ENCODE peak calls at places on chromosomes 2 and 18, in ten cellular contexts. M is A549, A is sigmoid colon, Y is K562, W is stomach, O is ovary, B is SK-N-SH, T is H1, X is tibial nerve, L is suprapubic skin. H is an unnamed sample.

GRCh38 chr2:24819442-24820174 is 26.4 kb downstream of the CENPO start:
- DNase-seq in M (no peak), A (peak), Y (no peak), W (peak), O (no peak), B (peak), T (peak), X (no peak), L (no peak), H (no peak)

GRCh38 chr18:34965108-34965507 is 76.1 kb upstream of the MAPRE2 start:
- DNase-seq in M (no peak), A (no peak), Y (no peak), W (no peak), O (no peak), B (peak), T (no peak), X (no peak), L (no peak), H (no peak)

GRCh38 chr2:121519732-121520640 is 10.7 kb upstream of the RNU4ATAC start:
- DNase-seq in M (no peak), A (no peak), Y (no peak), W (no peak), O (no peak), B (no peak), T (no peak), X (peak), L (no peak), H (no peak)

GRCh38 chr2:239787651-239788050 is 237.5 kb downstream of the NDUFA10 start:
- DNase-seq in M (no peak), A (no peak), Y (no peak), W (no peak), O (no peak), B (no peak), T (peak), X (no peak), L (no peak), H (peak)

GRCh38 chr18:3982541-3982940 is 472.6 kb downstream of the DLGAP1 start:
- DNase-seq in M (no peak), A (no peak), Y (no peak), W (no peak), O (no peak), B (no peak), T (no peak), X (no peak), L (no peak), H (no peak)

GRCh38 chr2:190780594-190780993 is 100.0 kb upstream of the GLS start:
- DNase-seq in M (no peak), A (no peak), Y (no peak), W (no peak), O (no peak), B (no peak), T (no peak), X (no peak), L (no peak), H (no peak)

GRCh38 chr18:61676763-61677434 is 215.9 kb downstream of the RNF152 start:
- DNase-seq in M (no peak), A (no peak), Y (no peak), W (no peak), O (no peak), B (no peak), T (no peak), X (no peak), L (no peak), H (no peak)

GRCh38 chr2:109031481-109032228 is 42.6 kb upstream of the EDAR start:
- DNase-seq in M (peak), A (no peak), Y (peak), W (peak), O (peak), B (peak), T (peak), X (no peak), L (peak), H (peak)

GRCh38 chr2:42045956-42046748 is 1.7 kb upstream of the PKDCC start:
- DNase-seq in M (no peak), A (no peak), Y (no peak), W (no peak), O (no peak), B (peak), T (no peak), X (no peak), L (no peak), H (no peak)

GRCh38 chr18:24368749-24369148 is 28.9 kb downstream of the OSBPL1A start:
- DNase-seq in M (no peak), A (no peak), Y (no peak), W (no peak), O (no peak), B (no peak), T (no peak), X (no peak), L (no peak), H (no peak)

GRCh38 chr2:15975676-15976075 is 35.3 kb downstream of the MYCN start:
- DNase-seq in M (no peak), A (no peak), Y (no peak), W (no peak), O (no peak), B (no peak), T (no peak), X (no peak), L (no peak), H (no peak)

GRCh38 chr2:15974203-15974452 is 33.8 kb downstream of the MYCN start:
- DNase-seq in M (no peak), A (no peak), Y (no peak), W (no peak), O (no peak), B (no peak), T (no peak), X (no peak), L (no peak), H (no peak)

GRCh38 chr2:15974565-15975260 is 34.4 kb downstream of the MYCN start:
- DNase-seq in M (no peak), A (no peak), Y (no peak), W (no peak), O (no peak), B (no peak), T (no peak), X (no peak), L (no peak), H (no peak)

GRCh38 chr2:15975261-15975600 is 34.9 kb downstream of the MYCN start:
- DNase-seq in M (no peak), A (no peak), Y (no peak), W (no peak), O (no peak), B (no peak), T (no peak), X (no peak), L (no peak), H (no peak)

DNA sequence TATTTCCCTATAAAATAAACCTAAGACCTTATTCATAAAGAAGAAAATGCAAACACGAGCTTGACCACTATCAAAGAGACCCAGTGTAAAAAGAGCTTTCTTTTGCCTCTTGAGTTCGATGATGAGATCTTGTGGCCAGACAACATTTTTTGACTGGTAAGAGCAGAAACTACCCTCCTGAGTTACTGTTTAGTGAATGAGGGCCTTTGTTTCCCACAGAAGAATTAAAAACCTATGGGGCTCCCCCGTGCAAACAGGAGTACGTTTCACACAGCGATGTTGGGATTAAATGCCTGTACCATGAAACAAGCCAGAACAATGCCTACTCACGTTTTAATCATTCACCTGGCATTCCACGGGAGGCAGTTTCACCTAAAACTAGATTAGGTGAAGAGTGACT is 36.0 kb downstream of the MYCN start:
- DNase-seq in M (no peak), A (no peak), Y (no peak), W (no peak), O (no peak), B (no peak), T (no peak), X (no peak), L (no peak), H (no peak)
- TF ChIP-seq EP300 in M (no peak), A (no peak), Y (no peak), W (no peak), O (no peak), B (no peak), T (no peak), X (no peak), L (no peak), H (no peak)

GRCh38 chr2:240884745-240885144 is 11.2 kb downstream of the MAB21L4 start:
- DNase-seq in M (no peak), A (no peak), Y (no peak), W (no peak), O (no peak), B (no peak), T (no peak), X (no peak), L (no peak), H (no peak)

GRCh38 chr2:240881913-240882312 is 13.3 kb downstream of the AGXT start:
- DNase-seq in M (no peak), A (no peak), Y (no peak), W (no peak), O (no peak), B (no peak), T (no peak), X (no peak), L (no peak), H (no peak)

GRCh38 chr2:240885566-240885965 is 10.4 kb downstream of the MAB21L4 start:
- DNase-seq in M (no peak), A (no peak), Y (no peak), W (no peak), O (peak), B (no peak), T (no peak), X (no peak), L (no peak), H (no peak)

GRCh38 chr2:240885980-240886565 is 9.9 kb downstream of the MAB21L4 start:
- DNase-seq in M (no peak), A (no peak), Y (no peak), W (no peak), O (no peak), B (no peak), T (no peak), X (no peak), L (no peak), H (no peak)

DNA sequence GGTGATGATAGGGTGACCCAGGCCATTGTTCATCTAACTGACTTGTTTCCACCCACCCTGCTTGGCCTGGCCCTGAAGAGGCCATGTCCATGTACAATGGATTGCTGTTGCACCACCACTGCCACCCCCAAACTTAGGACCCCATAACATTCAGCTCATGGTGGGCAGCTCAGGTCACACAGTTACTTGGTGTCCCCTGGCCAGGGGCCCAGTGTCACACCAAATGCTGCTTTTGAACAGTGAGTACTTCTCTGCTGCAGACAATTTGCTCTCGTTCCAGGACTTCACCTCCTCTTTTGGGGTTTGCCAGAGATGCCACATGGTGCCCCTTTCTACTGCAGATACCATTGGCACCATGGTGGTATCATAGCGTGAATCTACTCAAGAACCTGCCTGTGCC is 11.7 kb downstream of the MAB21L4 start:
- DNase-seq in M (no peak), A (no peak), Y (no peak), W (no peak), O (no peak), B (no peak), T (no peak), X (no peak), L (no peak), H (no peak)
- TF ChIP-seq EP300 in M (no peak), A (no peak), Y (no peak), W (no peak), O (no peak), B (no peak), T (no peak), X (no peak), L (no peak), H (no peak)

GRCh38 chr18:50880108-50880465 is 1.2 kb downstream of the ME2 start:
- DNase-seq in M (no peak), A (no peak), Y (no peak), W (no peak), O (no peak), B (peak), T (no peak), X (no peak), L (no peak), H (no peak)

GRCh38 chr18:50878345-50879301 is at the start of gene ME2:
- DNase-seq in M (peak), A (peak), Y (peak), W (peak), O (peak), B (peak), T (peak), X (peak), L (peak), H (peak)

GRCh38 chr18:50877545-50878265 is 1.2 kb upstream of the ME2 start:
- DNase-seq in M (no peak), A (no peak), Y (no peak), W (no peak), O (no peak), B (no peak), T (no peak), X (no peak), L (no peak), H (peak)

GRCh38 chr18:50875966-50876536 is 2.9 kb upstream of the ME2 start:
- DNase-seq in M (no peak), A (no peak), Y (no peak), W (no peak), O (no peak), B (no peak), T (no peak), X (no peak), L (no peak), H (peak)

GRCh38 chr18:50879302-50880107 is 587 bp downstream of the ME2 start:
- DNase-seq in M (no peak), A (no peak), Y (no peak), W (peak), O (no peak), B (no peak), T (no peak), X (no peak), L (no peak), H (peak)
- TF ChIP-seq EP300 in M (no peak), A (no peak), Y (no peak), W (no peak), O (no peak), B (no peak), T (no peak), X (no peak), L (no peak), H (no peak)

GRCh38 chr18:36066731-36067117 is 635 bp downstream of the RPRD1A start:
- DNase-seq in M (peak), A (no peak), Y (peak), W (no peak), O (no peak), B (peak), T (no peak), X (no peak), L (no peak), H (no peak)
- TF ChIP-seq EP300 in M (no peak), A (no peak), Y (no peak), W (no peak), O (no peak), B (no peak), T (no peak), X (no peak), L (no peak), H (no peak)

DNA sequence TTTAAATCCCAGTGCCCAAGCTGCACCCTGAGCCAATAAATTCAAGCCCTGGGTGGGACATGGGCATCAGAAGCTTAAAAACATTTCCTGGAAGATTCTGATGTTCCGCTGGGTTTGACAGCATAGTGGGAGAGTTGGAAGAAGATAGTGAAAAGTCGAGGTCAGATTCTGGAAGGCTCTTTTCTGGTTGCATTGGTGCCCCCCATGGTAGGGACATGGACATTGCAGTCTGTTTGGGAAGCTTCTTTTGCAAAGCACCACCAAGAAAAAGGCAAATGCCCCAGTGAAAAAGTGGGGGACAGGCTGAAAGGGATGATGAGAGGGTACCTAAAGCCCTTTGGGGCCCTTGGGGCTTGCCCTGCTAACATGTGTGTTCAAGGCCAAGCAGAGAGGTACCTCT is 21.0 kb downstream of the MERTK start:
- DNase-seq in M (no peak), A (no peak), Y (peak), W (no peak), O (no peak), B (no peak), T (no peak), X (no peak), L (no peak), H (no peak)
- TF ChIP-seq EP300 in M (no peak), A (no peak), Y (no peak), W (no peak), O (no peak), B (no peak), T (no peak), X (no peak), L (no peak), H (no peak)

DNA sequence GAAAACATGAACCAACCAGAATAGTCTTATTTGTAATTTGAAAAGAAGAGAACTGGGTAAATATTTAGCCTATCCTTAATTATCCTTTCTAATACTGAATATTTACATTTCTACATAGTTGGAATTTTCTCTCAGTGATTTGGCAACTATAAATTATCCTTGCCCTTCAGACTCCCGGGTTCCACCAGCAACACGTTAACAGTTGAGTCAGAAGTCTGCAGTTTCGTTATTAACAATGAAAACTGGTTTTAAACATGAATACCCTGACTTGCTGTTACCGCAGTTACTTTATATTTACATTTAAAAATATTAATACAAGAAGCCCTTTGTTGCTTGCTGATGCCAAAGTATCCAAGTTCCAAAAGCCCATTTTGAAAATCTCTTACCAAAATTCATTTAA is 673.0 kb downstream of the ARHGAP15 start:
- DNase-seq in M (no peak), A (no peak), Y (no peak), W (no peak), O (no peak), B (no peak), T (no peak), X (no peak), L (no peak), H (no peak)
- TF ChIP-seq EP300 in M (no peak), A (no peak), Y (no peak), W (no peak), O (no peak), B (no peak), T (no peak), X (no peak), L (no peak), H (no peak)

GRCh38 chr2:212548459-212548815 is 9.8 kb upstream of the ERBB4 start:
- DNase-seq in M (no peak), A (no peak), Y (no peak), W (no peak), O (no peak), B (peak), T (no peak), X (no peak), L (no peak), H (no peak)
- TF ChIP-seq EP300 in M (no peak), A (no peak), Y (no peak), W (no peak), O (no peak), B (no peak), T (no peak), X (no peak), L (no peak), H (no peak)